ENCODE peak calls at places on chromosomes 5 and 9, in four cellular contexts. One of them, this sample, is unnamed.

GRCh38 chr9:33430942-33431341 is 16.5 kb downstream of the AQP3 start:
- DNase-seq in GM12878: no peak
- DNase-seq in K562: peak; percentile 64
- DNase-seq in HL-60: no peak
- DNase-seq in this sample: no peak

GRCh38 chr5:95872333-95873268 is 50.1 kb upstream of the GLRX start:
- DNase-seq in GM12878: no peak
- DNase-seq in K562: peak; percentile 42
- DNase-seq in HL-60: no peak
- DNase-seq in this sample: no peak

GRCh38 chr5:133337795-133338445 is 274.4 kb downstream of the FSTL4 start:
- DNase-seq in GM12878: no peak
- DNase-seq in K562: no peak
- DNase-seq in HL-60: no peak
- DNase-seq in this sample: no peak

GRCh38 chr5:159915913-159916840 is at the start of gene ADRA1B:
- DNase-seq in GM12878: no peak
- DNase-seq in K562: peak; percentile 21
- DNase-seq in HL-60: peak; percentile 29
- DNase-seq in this sample: peak; percentile 80

GRCh38 chr9:88280816-88281382 is 107.3 kb upstream of the SPIN1 start:
- DNase-seq in GM12878: no peak
- DNase-seq in K562: no peak
- DNase-seq in HL-60: peak; percentile 47
- DNase-seq in this sample: no peak

GRCh38 chr9:107928701-107929371 is 439.3 kb upstream of the KLF4 start:
- DNase-seq in GM12878: no peak
- DNase-seq in K562: no peak
- DNase-seq in HL-60: no peak
- DNase-seq in this sample: no peak

GRCh38 chr9:2461886-2462285 is 159.7 kb upstream of the VLDLR start:
- DNase-seq in GM12878: no peak
- DNase-seq in K562: no peak
- DNase-seq in HL-60: no peak
- DNase-seq in this sample: no peak

GRCh38 chr5:38789134-38789533 is 56.7 kb upstream of the OSMR start:
- DNase-seq in GM12878: no peak
- DNase-seq in K562: no peak
- DNase-seq in HL-60: no peak
- DNase-seq in this sample: no peak

GRCh38 chr9:138058181-138058580 is 180.6 kb downstream of the CACNA1B start:
- DNase-seq in GM12878: no peak
- DNase-seq in K562: no peak
- DNase-seq in HL-60: no peak
- DNase-seq in this sample: no peak

GRCh38 chr5:14204785-14205321 is 61.7 kb downstream of the TRIO start:
- DNase-seq in GM12878: no peak
- DNase-seq in K562: no peak
- DNase-seq in HL-60: peak; percentile 73
- DNase-seq in this sample: no peak

GRCh38 chr5:65076251-65076869 is 307.6 kb downstream of the CWC27 start:
- DNase-seq in GM12878: no peak
- DNase-seq in K562: peak; percentile 94
- DNase-seq in HL-60: peak; percentile 26
- DNase-seq in this sample: no peak

GRCh38 chr9:133210202-133210532 is 1.1 kb upstream of the OBP2B start:
- DNase-seq in GM12878: no peak
- DNase-seq in K562: no peak
- DNase-seq in HL-60: no peak
- DNase-seq in this sample: no peak

GRCh38 chr9:36893148-36893547 is 140.9 kb downstream of the PAX5 start:
- DNase-seq in GM12878: no peak
- DNase-seq in K562: no peak
- DNase-seq in HL-60: no peak
- DNase-seq in this sample: no peak

GRCh38 chr9:36888551-36888950 is 145.5 kb downstream of the PAX5 start:
- DNase-seq in GM12878: no peak
- DNase-seq in K562: no peak
- DNase-seq in HL-60: no peak
- DNase-seq in this sample: no peak

GRCh38 chr9:36892279-36892678 is 141.8 kb downstream of the PAX5 start:
- DNase-seq in GM12878: no peak
- DNase-seq in K562: no peak
- DNase-seq in HL-60: no peak
- DNase-seq in this sample: no peak

GRCh38 chr9:36893911-36894310 is 140.2 kb downstream of the PAX5 start:
- DNase-seq in GM12878: no peak
- DNase-seq in K562: no peak
- DNase-seq in HL-60: no peak
- DNase-seq in this sample: no peak

DNA sequence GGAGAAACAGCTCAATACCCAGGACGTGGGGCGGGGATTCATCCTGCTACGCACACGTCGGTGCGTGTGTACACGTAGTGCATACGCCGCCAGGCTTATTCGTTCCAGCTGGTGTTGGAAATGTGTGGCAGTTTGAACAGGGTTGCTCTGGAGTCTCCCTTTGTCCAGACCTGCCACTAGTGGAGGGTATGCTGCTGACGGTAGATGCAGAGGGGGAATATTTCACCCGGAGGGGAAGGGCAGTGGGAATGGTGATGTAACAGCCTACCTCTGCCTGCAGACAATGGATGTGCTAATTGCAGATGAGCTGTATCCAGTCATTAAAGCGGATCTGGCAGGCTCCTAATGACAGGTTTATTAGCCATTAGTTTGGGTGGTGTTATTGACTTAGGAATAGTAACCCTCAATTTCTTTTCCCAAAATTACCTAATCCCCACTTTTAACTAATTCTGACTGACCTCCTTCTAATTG is 142.7 kb downstream of the PAX5 start:
- DNase-seq in GM12878: no peak
- DNase-seq in K562: no peak
- DNase-seq in HL-60: no peak
- DNase-seq in this sample: no peak
- TF ChIP-seq SPI1 in GM12878: no peak
- TF ChIP-seq SPI1 in K562: no peak
- TF ChIP-seq SPI1 in HL-60: no peak
- TF ChIP-seq SPI1 in this sample: no peak

DNA sequence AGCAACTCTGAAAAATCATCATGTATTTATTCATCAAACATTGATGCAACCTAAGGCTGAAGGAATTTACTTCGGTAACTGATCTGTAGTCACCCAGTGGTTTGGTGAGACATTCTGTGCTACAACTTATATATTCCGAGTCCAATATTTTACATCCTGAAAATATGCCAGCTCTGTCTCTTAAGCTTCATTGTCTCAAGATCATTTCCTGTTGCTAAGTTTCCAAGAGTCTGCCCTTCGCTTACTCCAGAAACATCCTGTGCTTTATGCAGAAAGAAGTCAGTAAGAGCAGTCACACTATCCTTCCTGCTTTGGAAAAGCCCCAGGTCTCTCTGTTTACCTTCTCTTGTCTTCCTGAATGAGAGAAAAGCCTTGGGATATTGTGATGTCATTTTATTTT is 176.7 kb upstream of the TBCA start:
- DNase-seq in GM12878: no peak
- DNase-seq in K562: no peak
- DNase-seq in HL-60: no peak
- DNase-seq in this sample: no peak
- TF ChIP-seq SPI1 in GM12878: no peak
- TF ChIP-seq SPI1 in K562: no peak
- TF ChIP-seq SPI1 in HL-60: no peak
- TF ChIP-seq SPI1 in this sample: no peak

GRCh38 chr5:112420111-112420864 is 1.2 kb upstream of the EPB41L4A start:
- DNase-seq in GM12878: peak; percentile 9
- DNase-seq in K562: peak; percentile 78
- DNase-seq in HL-60: peak; percentile 6
- DNase-seq in this sample: peak; percentile 55

GRCh38 chr5:112419050-112419595 is at the start of gene EPB41L4A:
- DNase-seq in GM12878: no peak
- DNase-seq in K562: no peak
- DNase-seq in HL-60: no peak
- DNase-seq in this sample: peak; percentile 19

GRCh38 chr5:112417931-112418358 is 1.1 kb downstream of the EPB41L4A start:
- DNase-seq in GM12878: peak; percentile 11
- DNase-seq in K562: peak; percentile 28
- DNase-seq in HL-60: no peak
- DNase-seq in this sample: peak; percentile 15

GRCh38 chr5:112418412-112419049 is 546 bp downstream of the EPB41L4A start:
- DNase-seq in GM12878: no peak
- DNase-seq in K562: no peak
- DNase-seq in HL-60: no peak
- DNase-seq in this sample: no peak

GRCh38 chr5:112419596-112420110 is 576 bp upstream of the EPB41L4A start:
- DNase-seq in GM12878: no peak
- DNase-seq in K562: peak; percentile 37
- DNase-seq in HL-60: no peak
- DNase-seq in this sample: peak; percentile 30
- TF ChIP-seq SPI1 in GM12878: no peak
- TF ChIP-seq SPI1 in K562: no peak
- TF ChIP-seq SPI1 in HL-60: no peak
- TF ChIP-seq SPI1 in this sample: no peak

DNA sequence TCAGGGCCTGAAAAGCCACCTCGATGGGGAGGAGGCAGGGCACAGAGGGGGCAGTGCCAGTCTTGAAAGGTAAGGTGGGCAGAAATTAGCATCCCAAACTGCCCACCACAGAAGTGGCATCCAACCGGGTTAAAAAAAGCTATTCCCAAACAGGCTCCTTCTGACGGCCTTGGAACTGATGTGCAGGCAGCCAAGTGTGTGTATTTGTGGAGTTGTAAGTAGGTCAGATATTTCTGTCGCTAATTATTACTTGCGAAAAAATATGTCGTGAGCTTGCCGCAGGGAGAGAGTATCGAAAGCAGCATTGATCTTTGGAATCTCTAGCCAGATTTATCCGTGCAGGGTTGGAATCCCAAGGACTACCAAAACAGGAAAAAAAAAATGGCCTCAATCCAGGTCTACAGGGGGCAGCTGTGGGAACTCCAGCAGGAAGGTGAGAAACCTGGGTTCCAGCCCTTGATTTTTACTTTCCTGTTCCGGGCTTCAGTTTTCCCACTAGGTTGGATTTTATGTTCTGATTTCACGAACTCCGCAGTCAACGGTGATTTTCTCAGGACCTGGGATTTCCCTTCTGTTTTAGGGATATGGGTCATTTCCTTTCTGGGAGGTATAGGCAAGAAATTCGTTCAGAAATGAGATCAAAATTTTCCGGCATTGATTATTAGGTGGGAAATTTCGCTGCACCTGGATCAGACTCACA is 200.8 kb downstream of the RGS3 start:
- DNase-seq in GM12878: no peak
- DNase-seq in K562: no peak
- DNase-seq in HL-60: no peak
- DNase-seq in this sample: no peak
- TF ChIP-seq SPI1 in GM12878: no peak
- TF ChIP-seq SPI1 in K562: no peak
- TF ChIP-seq SPI1 in HL-60: no peak
- TF ChIP-seq SPI1 in this sample: no peak

GRCh38 chr5:2147504-2148311 is 265.0 kb upstream of the IRX4 start:
- DNase-seq in GM12878: no peak
- DNase-seq in K562: no peak
- DNase-seq in HL-60: no peak
- DNase-seq in this sample: no peak

GRCh38 chr5:2148312-2149195 is 265.8 kb upstream of the IRX4 start:
- DNase-seq in GM12878: no peak
- DNase-seq in K562: no peak
- DNase-seq in HL-60: no peak
- DNase-seq in this sample: no peak

GRCh38 chr5:2153808-2154207 is 271.1 kb upstream of the IRX4 start:
- DNase-seq in GM12878: no peak
- DNase-seq in K562: no peak
- DNase-seq in HL-60: no peak
- DNase-seq in this sample: no peak

GRCh38 chr5:2153350-2153749 is 270.6 kb upstream of the IRX4 start:
- DNase-seq in GM12878: no peak
- DNase-seq in K562: no peak
- DNase-seq in HL-60: no peak
- DNase-seq in this sample: no peak

DNA sequence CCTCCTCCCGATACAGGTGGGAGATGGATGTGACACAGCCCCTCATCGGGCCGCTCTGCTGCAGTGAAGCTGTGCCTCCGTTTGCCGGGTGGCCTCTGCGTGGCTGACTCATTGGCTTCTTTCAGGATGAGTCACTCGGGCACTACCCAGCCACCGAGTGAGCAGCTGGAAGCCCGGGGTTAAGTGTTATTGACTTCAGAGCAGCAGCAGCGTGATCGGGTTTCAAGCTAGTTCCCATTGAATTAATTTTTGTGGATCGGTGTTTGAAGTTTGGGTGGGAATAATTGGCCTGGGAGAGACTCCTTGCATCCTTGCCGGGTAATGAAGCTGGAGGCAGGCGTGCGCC is 266.4 kb upstream of the IRX4 start:
- DNase-seq in GM12878: no peak
- DNase-seq in K562: no peak
- DNase-seq in HL-60: no peak
- DNase-seq in this sample: no peak
- TF ChIP-seq SPI1 in GM12878: no peak
- TF ChIP-seq SPI1 in K562: no peak
- TF ChIP-seq SPI1 in HL-60: no peak
- TF ChIP-seq SPI1 in this sample: no peak

DNA sequence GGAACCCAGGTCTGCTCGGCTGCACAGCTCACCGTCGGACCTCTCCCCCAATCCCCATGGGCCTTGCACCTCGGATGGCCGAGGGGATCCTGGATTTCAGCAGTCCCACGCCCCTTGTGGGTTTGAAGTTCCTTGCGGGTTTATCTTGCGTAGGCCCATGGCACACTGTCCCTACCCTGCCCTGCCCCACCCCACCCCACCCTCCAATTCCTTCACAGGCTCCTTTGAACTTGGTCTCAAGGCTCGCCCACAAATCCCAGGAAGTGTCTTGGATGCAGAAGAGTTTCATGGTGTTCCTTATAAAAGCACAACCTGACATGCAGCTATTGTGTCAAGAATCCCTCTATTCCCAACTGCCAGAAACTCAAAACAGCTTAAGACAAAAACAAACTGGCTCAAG is 11.2 kb upstream of the SMIM23 start:
- DNase-seq in GM12878: no peak
- DNase-seq in K562: no peak
- DNase-seq in HL-60: no peak
- DNase-seq in this sample: no peak
- TF ChIP-seq SPI1 in GM12878: no peak
- TF ChIP-seq SPI1 in K562: no peak
- TF ChIP-seq SPI1 in HL-60: no peak
- TF ChIP-seq SPI1 in this sample: no peak

GRCh38 chr5:8322478-8322877 is 453.5 kb downstream of the MTRR start:
- DNase-seq in GM12878: no peak
- DNase-seq in K562: no peak
- DNase-seq in HL-60: no peak
- DNase-seq in this sample: no peak
- TF ChIP-seq SPI1 in GM12878: no peak
- TF ChIP-seq SPI1 in K562: no peak
- TF ChIP-seq SPI1 in HL-60: no peak
- TF ChIP-seq SPI1 in this sample: no peak